ENCODE peak calls at places on chromosomes 4 and X, in seven cellular contexts. Y, L, M, B, S, A and W are unnamed samples.

GRCh38 chrX:119410027-119410819 is 11.1 kb downstream of the SLC25A43 start:
- DNase-seq in Y (no peak), L (peak), M (peak), B (peak), S (no peak), A (no peak), W (peak)

GRCh38 chr4:125681240-125681639 is 366.5 kb downstream of the FAT4 start:
- DNase-seq in Y (no peak), L (no peak), M (no peak), B (no peak), S (no peak), A (no peak), W (no peak)

GRCh38 chr4:121674191-121674590 is 22.6 kb downstream of the ANXA5 start:
- DNase-seq in Y (no peak), L (no peak), M (no peak), B (no peak), S (no peak), A (no peak), W (no peak)

GRCh38 chr4:88226143-88226542 is 58.2 kb downstream of the PPM1K start:
- DNase-seq in Y (no peak), L (no peak), M (no peak), B (no peak), S (no peak), A (peak), W (no peak)

GRCh38 chr4:38815879-38816782 is 11.5 kb upstream of the TLR1 start:
- DNase-seq in Y (no peak), L (no peak), M (no peak), B (no peak), S (peak), A (no peak), W (peak)

GRCh38 chrX:139932901-139933796 is at the start of gene ATP11C:
- DNase-seq in Y (peak), L (peak), M (peak), B (peak), S (peak), A (peak), W (peak)

GRCh38 chr4:22444813-22445212 is 71.1 kb downstream of the ADGRA3 start:
- DNase-seq in Y (no peak), L (no peak), M (no peak), B (no peak), S (no peak), A (no peak), W (no peak)

GRCh38 chr4:24105183-24106039 is 215.6 kb upstream of the PPARGC1A start:
- DNase-seq in Y (no peak), L (no peak), M (no peak), B (no peak), S (no peak), A (no peak), W (peak)

GRCh38 chr4:24686866-24687672 is 102.7 kb upstream of the DHX15 start:
- DNase-seq in Y (peak), L (peak), M (peak), B (peak), S (no peak), A (peak), W (no peak)

GRCh38 chr4:168619266-168619631 is 122.4 kb downstream of the PALLD start:
- DNase-seq in Y (no peak), L (no peak), M (no peak), B (no peak), S (no peak), A (no peak), W (peak)

GRCh38 chrX:130793966-130794365 is 109.0 kb downstream of the ENOX2 start:
- DNase-seq in Y (no peak), L (no peak), M (no peak), B (no peak), S (no peak), A (no peak), W (no peak)

GRCh38 chr4:142354794-142355416 is 491.2 kb downstream of the INPP4B start:
- DNase-seq in Y (no peak), L (no peak), M (no peak), B (no peak), S (no peak), A (no peak), W (no peak)

GRCh38 chr4:8188743-8189550 is 10.1 kb upstream of the SH3TC1 start:
- DNase-seq in Y (no peak), L (no peak), M (no peak), B (no peak), S (no peak), A (no peak), W (no peak)

GRCh38 chr4:156419080-156419638 is 465.5 kb upstream of the CTSO start:
- DNase-seq in Y (no peak), L (no peak), M (no peak), B (no peak), S (no peak), A (no peak), W (no peak)

GRCh38 chr4:26174033-26174432 is 146.8 kb upstream of the RBPJ start:
- DNase-seq in Y (peak), L (no peak), M (no peak), B (no peak), S (no peak), A (no peak), W (no peak)

GRCh38 chrX:115892787-115893671 is 277.5 kb upstream of the AGTR2 start:
- DNase-seq in Y (peak), L (peak), M (no peak), B (peak), S (peak), A (peak), W (peak)

GRCh38 chrX:71315917-71316316 is 14.4 kb downstream of the ITGB1BP2 start:
- DNase-seq in Y (no peak), L (no peak), M (no peak), B (no peak), S (no peak), A (no peak), W (peak)

GRCh38 chr4:175431635-175432034 is 380.4 kb downstream of the GPM6A start:
- DNase-seq in Y (no peak), L (no peak), M (no peak), B (no peak), S (no peak), A (no peak), W (no peak)

GRCh38 chr4:110663206-110663605 is 40.3 kb upstream of the PITX2 start:
- DNase-seq in Y (no peak), L (no peak), M (no peak), B (no peak), S (no peak), A (no peak), W (no peak)

GRCh38 chrX:28675173-28675572 is 87.9 kb downstream of the IL1RAPL1 start:
- DNase-seq in Y (no peak), L (no peak), M (no peak), B (no peak), S (no peak), A (no peak), W (no peak)

GRCh38 chr4:177108708-177109107 is 201.0 kb upstream of the NEIL3 start:
- DNase-seq in Y (no peak), L (no peak), M (peak), B (no peak), S (no peak), A (no peak), W (peak)

GRCh38 chrX:48934581-48935331 is 15.9 kb upstream of the PIM2 start:
- DNase-seq in Y (no peak), L (no peak), M (no peak), B (no peak), S (no peak), A (no peak), W (no peak)

GRCh38 chrX:129741880-129742758 is 3.3 kb downstream of the XPNPEP2 start:
- DNase-seq in Y (peak), L (no peak), M (no peak), B (no peak), S (no peak), A (peak), W (no peak)

GRCh38 chr4:147620315-147620714 is 3.1 kb downstream of the TMEM184C start:
- DNase-seq in Y (no peak), L (no peak), M (no peak), B (no peak), S (no peak), A (no peak), W (no peak)

GRCh38 chr4:147617841-147618421 is 734 bp downstream of the TMEM184C start:
- DNase-seq in Y (no peak), L (no peak), M (no peak), B (no peak), S (peak), A (no peak), W (no peak)

GRCh38 chr4:147616849-147617172 is 386 bp upstream of the TMEM184C start:
- DNase-seq in Y (no peak), L (no peak), M (no peak), B (no peak), S (no peak), A (no peak), W (no peak)

DNA sequence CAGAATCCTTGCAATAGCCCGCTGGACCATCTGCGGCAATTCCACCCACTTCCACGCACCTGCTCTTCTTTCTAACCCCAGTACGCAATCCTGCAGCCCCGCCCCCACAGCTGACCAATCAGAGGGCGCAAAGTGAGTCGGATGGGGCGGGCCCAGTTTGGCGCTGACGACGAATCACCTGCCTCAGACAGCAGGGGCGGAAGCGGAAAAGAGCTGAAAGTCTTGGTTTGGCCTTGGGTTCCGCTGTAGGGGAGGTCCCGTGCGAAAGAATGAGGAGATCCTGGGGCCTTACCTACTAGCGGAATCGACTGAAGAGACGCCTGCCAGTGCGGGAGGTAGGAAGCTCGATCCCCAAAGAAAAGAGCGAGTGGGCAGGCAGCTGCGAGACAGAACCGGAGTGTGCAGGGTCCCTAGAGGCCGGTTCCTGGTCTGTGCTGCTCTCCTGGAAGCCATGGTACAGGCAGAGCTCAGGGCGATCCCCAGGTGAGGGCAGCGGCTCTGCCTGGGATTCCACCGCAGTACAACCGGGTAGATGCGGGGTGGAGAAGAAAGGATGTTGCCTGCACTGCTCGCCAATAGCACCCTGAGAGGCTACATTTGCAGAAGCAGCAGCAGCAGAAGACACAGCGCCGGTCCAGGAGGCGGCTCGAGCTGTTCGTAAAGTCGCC is at the start of gene TMEM184C:
- DNase-seq in Y (peak), L (peak), M (peak), B (peak), S (peak), A (peak), W (peak)
- TF ChIP-seq POLR2A in Y (peak), L (peak), M (peak), B (peak), S (peak), A (peak), W (peak)

GRCh38 chrX:150323020-150323419 is 40.1 kb upstream of the MAMLD1 start:
- DNase-seq in Y (no peak), L (no peak), M (no peak), B (no peak), S (no peak), A (no peak), W (no peak)

GRCh38 chrX:150329282-150329681 is 33.8 kb upstream of the MAMLD1 start:
- DNase-seq in Y (no peak), L (no peak), M (no peak), B (no peak), S (no peak), A (no peak), W (no peak)

GRCh38 chrX:150324919-150325318 is 38.2 kb upstream of the MAMLD1 start:
- DNase-seq in Y (no peak), L (no peak), M (no peak), B (no peak), S (no peak), A (no peak), W (peak)

GRCh38 chrX:150326843-150327242 is 36.3 kb upstream of the MAMLD1 start:
- DNase-seq in Y (no peak), L (no peak), M (no peak), B (no peak), S (no peak), A (no peak), W (peak)

DNA sequence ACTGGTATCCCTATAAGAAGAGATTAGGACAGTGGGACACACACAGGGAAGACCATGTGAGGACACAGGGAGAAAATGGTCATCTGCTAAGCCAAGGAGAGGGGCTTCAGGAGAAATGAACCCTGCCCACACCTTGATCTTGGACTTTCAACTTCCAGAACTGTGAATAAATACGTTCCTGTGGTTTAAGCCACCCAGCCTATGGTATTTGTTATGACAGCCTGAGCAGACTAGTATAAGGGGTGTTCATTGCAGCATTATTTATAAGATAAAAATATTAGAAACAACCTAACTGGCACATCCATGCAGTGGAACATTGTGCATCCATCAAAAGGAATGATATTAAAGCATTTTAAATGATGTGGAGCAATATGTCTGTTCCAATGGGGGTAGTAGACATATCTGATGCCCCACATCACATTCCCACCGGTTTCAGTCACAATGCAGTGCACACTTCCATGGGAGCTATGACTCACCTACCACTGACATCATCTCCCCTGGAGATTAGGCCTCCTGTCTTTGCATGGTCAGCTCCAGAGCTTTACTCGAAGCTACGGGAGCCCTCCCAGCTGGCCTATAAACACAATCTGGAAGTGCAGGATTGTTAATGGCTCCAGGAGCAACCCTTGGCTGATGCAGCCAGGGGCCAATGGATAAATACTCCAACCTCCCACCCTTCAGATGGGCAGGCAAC is 38.9 kb upstream of the MAMLD1 start:
- DNase-seq in Y (no peak), L (peak), M (peak), B (peak), S (no peak), A (no peak), W (peak)
- TF ChIP-seq CEBPB in Y (no peak), L (no peak), M (no peak), B (no peak), S (no peak), A (no peak), W (peak)

GRCh38 chrX:153794018-153794896 is at the start of the genes IDH3G and SSR4:
- DNase-seq in Y (peak), L (peak), M (peak), B (peak), S (peak), A (peak), W (peak)
- TF ChIP-seq POLR2A in Y (peak), L (no peak), M (peak), B (no peak), S (peak), A (no peak), W (peak)

GRCh38 chr4:173370477-173371291 is at the start of gene SAP30:
- DNase-seq in Y (peak), L (peak), M (peak), B (peak), S (peak), A (peak), W (peak)

GRCh38 chr4:173370130-173370476 is 651 bp upstream of the SAP30 start:
- DNase-seq in Y (peak), L (no peak), M (no peak), B (no peak), S (no peak), A (peak), W (no peak)

GRCh38 chr4:173365359-173365996 is 5.3 kb upstream of the SAP30 start:
- DNase-seq in Y (peak), L (no peak), M (no peak), B (no peak), S (no peak), A (no peak), W (no peak)

GRCh38 chr4:173367946-173368345 is 2.8 kb upstream of the SAP30 start:
- DNase-seq in Y (peak), L (no peak), M (no peak), B (no peak), S (no peak), A (no peak), W (peak)

GRCh38 chr4:173367285-173367684 is 3.5 kb upstream of the SAP30 start:
- DNase-seq in Y (no peak), L (no peak), M (no peak), B (no peak), S (no peak), A (no peak), W (peak)
- TF ChIP-seq CEBPB in Y (no peak), L (no peak), M (no peak), B (no peak), S (no peak), A (no peak), W (no peak)

GRCh38 chr4:1009647-1010521 is 1.5 kb upstream of the FGFRL1 start:
- DNase-seq in Y (peak), L (no peak), M (peak), B (no peak), S (no peak), A (peak), W (peak)
- TF ChIP-seq POLR2A in Y (no peak), L (no peak), M (no peak), B (no peak), S (no peak), A (no peak), W (no peak)

GRCh38 chr4:153564630-153565525 is 98.7 kb downstream of the TMEM131L start:
- DNase-seq in Y (no peak), L (no peak), M (peak), B (peak), S (no peak), A (no peak), W (peak)
- TF ChIP-seq CEBPB in Y (no peak), L (no peak), M (no peak), B (peak), S (no peak), A (no peak), W (no peak)

DNA sequence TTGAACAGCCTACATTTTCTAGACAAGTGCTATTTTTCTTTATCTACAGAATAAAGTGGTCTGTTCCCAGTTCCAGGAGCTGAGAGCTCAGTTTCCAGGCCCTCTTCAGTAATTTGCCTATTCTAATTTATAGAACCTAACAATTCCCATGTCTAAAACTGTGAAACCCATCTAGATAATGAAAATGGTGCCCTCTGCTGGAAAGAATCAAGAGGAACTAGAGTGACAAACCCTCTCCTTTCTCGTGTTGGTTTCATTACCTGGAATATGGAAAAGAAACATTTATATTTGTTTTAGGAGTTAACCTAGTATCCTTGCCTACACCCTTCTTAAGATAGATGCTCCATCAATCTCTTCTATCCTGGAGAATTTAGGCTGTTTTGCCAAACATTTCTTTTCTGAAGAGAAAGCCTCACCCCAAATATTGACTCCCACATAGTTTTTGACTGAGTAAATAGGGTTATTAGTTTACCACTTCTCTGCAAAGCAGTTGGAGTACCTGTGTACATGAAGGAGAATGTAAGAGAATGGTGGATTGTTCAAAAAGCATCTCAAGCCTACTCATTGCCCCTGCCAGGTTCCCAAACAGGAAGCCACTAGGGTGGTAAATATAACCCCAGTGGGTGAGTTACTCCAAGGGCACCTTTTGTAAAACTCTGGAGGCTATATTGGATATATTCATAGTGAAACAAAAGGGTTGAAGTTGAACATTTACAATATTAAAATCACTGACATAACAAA is 121.6 kb downstream of the RASL11B start:
- DNase-seq in Y (peak), L (peak), M (peak), B (peak), S (no peak), A (no peak), W (peak)
- TF ChIP-seq POLR2A in Y (no peak), L (no peak), M (no peak), B (no peak), S (no peak), A (no peak), W (no peak)

DNA sequence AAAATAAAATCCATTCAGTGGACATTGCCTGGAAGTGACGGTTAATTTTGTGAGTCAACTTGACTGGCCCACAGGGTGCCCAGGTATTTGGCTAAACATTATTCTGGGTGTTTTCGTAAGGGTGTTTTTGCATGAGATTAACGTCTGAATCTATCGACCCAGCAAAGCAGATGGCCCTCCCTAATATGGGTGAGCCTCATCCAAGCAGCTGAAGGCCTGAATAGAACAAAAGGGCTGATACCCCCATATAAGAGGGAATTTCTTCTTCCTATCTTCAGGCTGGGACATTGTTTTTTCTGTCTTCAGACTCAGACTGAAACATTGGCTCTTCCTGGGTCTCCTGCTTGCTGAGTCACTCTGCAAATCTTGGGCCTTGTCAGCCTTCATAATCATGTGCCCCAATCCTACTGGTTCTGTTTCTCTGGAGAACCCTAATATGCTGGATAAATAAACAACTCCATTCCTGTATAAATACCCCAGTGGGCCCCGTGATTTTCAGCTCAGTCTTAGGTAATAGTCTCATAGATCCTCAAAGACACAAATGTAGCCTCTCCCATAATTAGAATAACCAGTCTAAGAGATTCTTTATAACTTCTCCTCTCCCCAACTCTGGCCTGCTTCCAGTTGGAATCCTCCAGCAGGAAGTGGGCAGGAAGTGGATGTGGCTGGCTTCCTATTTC is 33.1 kb upstream of the DDX3X start:
- DNase-seq in Y (peak), L (no peak), M (peak), B (no peak), S (no peak), A (no peak), W (peak)
- TF ChIP-seq CEBPB in Y (no peak), L (no peak), M (no peak), B (no peak), S (no peak), A (no peak), W (no peak)